ENCODE peak calls at places on chromosome 3, in seven cellular contexts. V is ovary, K is H9, S is astrocyte, D is Peyer's patch, O is SK-N-SH, U is stomach. M is an unnamed sample.

GRCh38 chr3:17585561-17586325 is 156.7 kb downstream of the TBC1D5 start:
- DNase-seq in D (no peak), K (no peak), V (no peak), O (no peak), S (no peak), U (no peak), M (peak; percentile 44)

GRCh38 chr3:196082471-196082971 is 631 bp upstream of the TFRC start:
- DNase-seq in D (no peak), U (no peak), O (peak; percentile 35), K (no peak), S (no peak), V (no peak), M (peak; percentile 75)

GRCh38 chr3:36444909-36445308 is 64.6 kb downstream of the STAC start:
- DNase-seq in V (no peak), S (peak; percentile 56), O (no peak), D (no peak), K (no peak), U (no peak), M (no peak)

GRCh38 chr3:49668861-49669260 is 5.3 kb upstream of the APEH start:
- DNase-seq in V (no peak), K (no peak), U (no peak), O (no peak), D (no peak), S (peak; percentile 41), M (no peak)

GRCh38 chr3:48130321-48130881 is 57.8 kb downstream of the CDC25A start:
- DNase-seq in U (peak; percentile 29), O (no peak), K (no peak), V (peak; percentile 80), D (no peak), S (peak; percentile 97), M (no peak)

GRCh38 chr3:4321732-4322131 is 18.6 kb downstream of the SETMAR start:
- DNase-seq in K (no peak), S (no peak), D (no peak), O (no peak), V (no peak), U (no peak), M (no peak)

GRCh38 chr3:45029661-45030060 is 3.6 kb downstream of the CLEC3B start:
- DNase-seq in U (no peak), S (peak; percentile 81), D (no peak), O (no peak), K (no peak), V (no peak), M (no peak)

GRCh38 chr3:166071-166470 is 30.5 kb upstream of the CHL1 start:
- DNase-seq in U (no peak), K (no peak), O (no peak), V (no peak), D (no peak), S (peak; percentile 1), M (no peak)

GRCh38 chr3:65847947-65848346 is 190.8 kb downstream of the MAGI1 start:
- DNase-seq in D (no peak), S (no peak), U (no peak), V (no peak), O (no peak), K (no peak), M (no peak)

GRCh38 chr3:100335137-100335833 is 728 bp downstream of the NIT2 start:
- DNase-seq in V (peak; percentile 29), D (peak; percentile 35), K (peak; percentile 41), O (peak; percentile 47), U (no peak), S (no peak), M (peak; percentile 10)

GRCh38 chr3:56985460-56986327 is 74.8 kb upstream of the SPATA12 start:
- DNase-seq in D (no peak), O (peak; percentile 62), V (no peak), U (no peak), S (peak; percentile 37), K (no peak), M (no peak)

GRCh38 chr3:197951392-197951990 is 1.5 kb downstream of the RPL35A start:
- DNase-seq in K (no peak), O (no peak), U (no peak), D (no peak), S (no peak), V (no peak), M (no peak)

GRCh38 chr3:2097641-2098191 is 950 bp upstream of the CNTN4 start:
- DNase-seq in O (peak; percentile 39), V (no peak), K (peak; percentile 29), U (no peak), S (no peak), D (no peak), M (no peak)

GRCh38 chr3:183178833-183179549 is 16.5 kb upstream of the LAMP3 start:
- DNase-seq in V (peak; percentile 57), S (peak; percentile 16), D (no peak), O (peak; percentile 81), U (peak; percentile 31), K (peak; percentile 72), M (peak; percentile 50)

DNA sequence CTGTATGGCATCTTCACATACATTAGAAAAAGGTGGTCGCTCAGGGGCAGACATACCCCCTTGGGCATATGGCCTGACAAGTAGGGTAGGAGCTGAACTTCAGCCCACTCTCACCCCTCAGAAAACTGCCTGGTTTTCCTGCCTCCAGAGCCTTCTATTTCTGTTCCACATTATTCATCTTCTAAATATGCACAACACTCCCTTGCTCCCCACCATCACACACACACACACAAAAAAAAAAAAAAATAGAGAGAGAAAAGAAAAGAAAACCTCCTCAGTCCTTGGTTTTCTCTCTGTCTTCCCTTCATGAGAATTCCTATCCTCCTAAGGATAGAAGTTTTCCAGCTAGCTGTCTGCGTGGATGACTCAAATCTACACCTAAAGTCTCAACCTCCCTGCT is 5.6 kb upstream of the ROPN1 start:
- DNase-seq in V (no peak), S (peak; percentile 34), D (no peak), O (no peak), K (no peak), U (no peak), M (no peak)
- H3K27me3 ChIP-seq in V (no peaks in the 10 kb centered on the region), S (peaks cover 23% of the 10 kb centered on the region), D (no peaks in the 10 kb centered on the region), O (no peaks in the 10 kb centered on the region), K (no peaks in the 10 kb centered on the region), U (no peaks in the 10 kb centered on the region), M (no peaks in the 10 kb centered on the region)

DNA sequence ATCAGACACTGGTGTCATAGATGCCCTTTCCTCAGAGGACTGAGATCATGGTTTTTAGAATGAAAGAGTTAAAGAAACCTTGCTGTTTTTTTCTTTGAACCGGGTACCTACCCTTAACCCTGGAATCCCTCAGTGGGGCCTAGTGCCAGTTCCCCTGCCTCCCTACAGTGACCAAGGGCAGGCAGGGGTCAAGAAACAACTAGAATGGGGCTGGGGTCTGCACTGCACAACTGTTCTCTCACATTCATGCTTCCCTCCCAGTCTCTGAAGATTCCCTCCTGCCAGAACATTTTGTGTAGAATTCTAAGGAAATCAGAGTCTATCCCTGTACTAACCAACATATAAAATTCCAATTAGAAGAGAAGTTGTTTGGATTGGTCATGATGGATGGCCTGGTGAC is 47.9 kb downstream of the TGFBR2 start:
- DNase-seq in V (no peak), S (no peak), O (no peak), D (no peak), K (no peak), U (no peak), M (no peak)
- H3K27ac ChIP-seq in V (no peak overlapping the region), S (no peak overlapping the region), O (no peak overlapping the region), D (peak overlapping the region; percentile 76), K (no peak overlapping the region), U (no peak overlapping the region), M (no peak overlapping the region)

GRCh38 chr3:126666002-126666401 is 11.1 kb upstream of the TXNRD3 start:
- DNase-seq in S (no peak), O (no peak), D (no peak), V (no peak), K (no peak), U (no peak), M (no peak)
- H3K27me3 ChIP-seq in S (peaks cover 18% of the 10 kb centered on the region), O (peaks cover 7% of the 10 kb centered on the region), D (no peaks in the 10 kb centered on the region), V (no peaks in the 10 kb centered on the region), K (no peaks in the 10 kb centered on the region), U (no peaks in the 10 kb centered on the region), M (no peaks in the 10 kb centered on the region)

DNA sequence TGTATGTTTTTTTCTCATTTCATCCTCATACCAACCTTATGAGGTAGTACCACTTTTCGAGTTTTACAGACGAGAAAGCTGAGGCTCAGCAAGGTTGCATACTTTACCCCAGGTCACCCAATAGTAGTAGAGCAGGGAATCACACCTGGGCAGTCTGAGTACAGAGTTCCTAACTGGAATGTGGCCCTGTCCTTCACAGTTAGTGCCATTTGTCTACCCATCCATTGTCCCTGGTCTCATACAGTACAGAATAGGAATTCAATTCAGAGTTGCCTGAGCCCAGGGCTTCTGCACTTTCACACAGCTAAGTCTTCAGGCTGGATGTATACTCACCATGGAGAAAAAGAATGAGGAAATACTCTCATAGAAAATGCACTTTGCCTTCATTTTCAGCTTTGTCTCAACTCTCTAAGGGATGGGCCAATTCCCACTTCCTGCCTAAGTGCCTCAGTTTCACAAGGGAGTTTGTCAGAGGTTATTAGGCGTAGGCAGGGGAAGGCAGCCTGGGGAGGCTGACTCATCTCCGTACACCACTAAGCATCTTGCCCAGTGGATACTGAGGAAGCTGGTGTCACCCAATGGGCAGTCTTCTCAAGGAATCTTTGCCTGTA is 93.2 kb downstream of the TMEM212 start:
- DNase-seq in U (no peak), D (no peak), K (no peak), V (no peak), O (no peak), S (peak; percentile 82), M (peak; percentile 34)
- H3K27ac ChIP-seq in U (no peak overlapping the region), D (no peak overlapping the region), K (no peak overlapping the region), V (no peak overlapping the region), O (no peak overlapping the region), S (peak overlapping the region; percentile 25), M (no peak overlapping the region)

M was measured in small intestine.